ENCODE peak calls at places on chromosome 5, in eight cellular contexts. L is GM23248, F is hepatocyte, Y is PC-9, P is PC-3, H is GM23338, C is MM.1S, N is Karpas-422. T is an unnamed sample. For H3K9me2, the result is how much of the 10 kb centered on the place peaks cover.

GRCh38 chr5:2430606-2431005 is 320.9 kb downstream of the IRX2 start:
- DNase-seq in P (no peak), H (no peak), C (no peak), L (no peak), Y (no peak), N (no peak), F (no peak), T (no peak)

GRCh38 chr5:96699186-96699820 is 37.1 kb downstream of the CAST start:
- DNase-seq in N (no peak), L (peak), Y (no peak), H (peak), C (no peak), F (no peak), P (no peak), T (peak)

GRCh38 chr5:177434942-177435738 is 8.7 kb downstream of the GRK6 start:
- DNase-seq in H (no peak), P (no peak), F (no peak), L (no peak), C (no peak), Y (no peak), N (no peak), T (no peak)

GRCh38 chr5:35803221-35803651 is 53.5 kb upstream of the IL7R start:
- DNase-seq in H (peak), Y (no peak), L (peak), C (no peak), F (peak), P (no peak), N (no peak), T (peak)

GRCh38 chr5:73522989-73523388 is 24.7 kb downstream of the BTF3 start:
- DNase-seq in C (no peak), H (no peak), P (no peak), F (no peak), N (no peak), L (no peak), Y (peak), T (no peak)

GRCh38 chr5:59829389-59829788 is 64.1 kb downstream of the PDE4D start:
- DNase-seq in L (peak), Y (no peak), C (no peak), N (no peak), F (no peak), H (no peak), P (no peak), T (no peak)

GRCh38 chr5:78920604-78921003 is 64.5 kb downstream of the ARSB start:
- DNase-seq in F (peak), C (no peak), Y (no peak), H (peak), L (peak), P (peak), N (no peak), T (peak)

GRCh38 chr5:154138701-154139100 is 51.8 kb upstream of the GALNT10 start:
- DNase-seq in N (no peak), F (no peak), L (no peak), P (no peak), H (no peak), C (no peak), Y (no peak), T (no peak)

GRCh38 chr5:149434162-149435014 is 55.3 kb upstream of the IL17B start:
- DNase-seq in F (peak), P (peak), H (peak), C (peak), N (peak), Y (no peak), L (peak), T (peak)

GRCh38 chr5:127042593-127042992 is 12.2 kb upstream of the MARCHF3 start:
- DNase-seq in C (no peak), P (no peak), Y (no peak), L (peak), F (no peak), H (peak), N (no peak), T (peak)

DNA sequence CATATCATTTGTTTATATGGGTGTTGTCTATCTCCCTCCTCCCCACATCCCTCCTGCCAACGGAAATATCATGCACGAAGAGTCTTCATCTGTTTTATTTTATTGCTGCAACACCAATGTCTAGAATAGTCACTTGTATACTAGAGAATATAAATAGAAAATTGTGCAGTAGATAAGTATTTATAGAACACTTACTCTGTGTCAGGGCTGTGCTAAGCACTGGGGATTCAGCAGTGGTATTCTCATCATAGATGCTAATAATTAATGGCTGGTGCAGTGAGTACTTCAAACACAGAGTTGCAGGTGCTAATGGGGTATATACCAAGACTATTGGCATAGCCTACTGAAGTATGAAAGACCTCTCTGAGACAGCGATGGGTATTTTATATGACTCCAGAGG is 353.5 kb upstream of the CDH6 start:
- DNase-seq in F (no peak), C (no peak), L (no peak), H (no peak), P (no peak), Y (no peak), N (no peak), T (no peak)
- H3K9me2 ChIP-seq in F (under half), C (under half), L (under half), H (under half), P (under half), Y (under half), N (under half), T (under half)

GRCh38 chr5:61894046-61894445 is 412.0 kb upstream of the KIF2A start:
- DNase-seq in P (no peak), H (no peak), N (no peak), L (no peak), C (no peak), F (no peak), Y (no peak), T (no peak)
- H3K9me2 ChIP-seq in P (under half), H (under half), N (under half), L (under half), C (under half), F (under half), Y (under half), T (under half)

DNA sequence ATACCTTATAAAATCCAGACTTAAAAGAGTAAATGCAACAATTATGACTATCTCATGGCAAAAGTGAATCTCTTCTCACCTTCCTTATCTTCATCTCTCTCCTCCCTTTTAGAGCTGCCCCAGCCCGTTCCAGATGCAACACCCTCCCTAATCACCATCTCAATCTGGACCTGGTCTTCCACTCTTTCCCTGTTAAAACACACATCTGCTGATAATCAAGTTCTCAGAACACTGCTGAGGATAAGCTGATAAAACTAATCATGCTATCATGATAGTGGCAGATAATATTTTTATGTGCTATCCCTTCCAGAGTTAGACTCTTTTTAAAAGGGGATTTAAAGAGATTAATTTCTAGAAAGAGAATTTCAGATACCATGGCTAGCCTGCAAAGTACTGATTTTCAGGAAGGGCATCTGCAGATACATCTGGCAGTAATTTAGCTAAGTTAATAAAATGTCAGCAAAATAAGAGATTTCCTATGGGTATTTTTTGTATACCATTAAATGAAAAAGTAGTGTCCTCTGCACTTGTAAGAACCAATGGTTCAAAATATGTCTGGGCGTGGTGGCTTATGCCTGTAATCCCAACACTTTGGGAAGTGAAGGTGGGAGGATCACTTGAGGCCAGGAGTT is 17.2 kb downstream of the SGTB start:
- DNase-seq in C (no peak), Y (no peak), F (no peak), P (no peak), L (no peak), H (no peak), N (no peak), T (peak)
- H3K9me2 ChIP-seq in C (under half), Y (under half), F (under half), P (under half), L (under half), H (under half), N (under half), T (under half)

GRCh38 chr5:39130716-39131115 is 56.5 kb upstream of the RICTOR start:
- DNase-seq in F (no peak), C (no peak), P (peak), H (no peak), Y (no peak), N (no peak), L (no peak), T (no peak)
- H3K9me2 ChIP-seq in F (under half), C (under half), P (under half), H (under half), Y (under half), N (under half), L (under half), T (under half)

GRCh38 chr5:115666023-115666422 is 40.2 kb upstream of the TMED7 start:
- DNase-seq in L (no peak), F (no peak), P (no peak), Y (no peak), N (no peak), C (no peak), H (peak), T (no peak)
- H3K9me2 ChIP-seq in L (under half), F (under half), P (under half), Y (under half), N (under half), C (under half), H (under half), T (under half)

DNA sequence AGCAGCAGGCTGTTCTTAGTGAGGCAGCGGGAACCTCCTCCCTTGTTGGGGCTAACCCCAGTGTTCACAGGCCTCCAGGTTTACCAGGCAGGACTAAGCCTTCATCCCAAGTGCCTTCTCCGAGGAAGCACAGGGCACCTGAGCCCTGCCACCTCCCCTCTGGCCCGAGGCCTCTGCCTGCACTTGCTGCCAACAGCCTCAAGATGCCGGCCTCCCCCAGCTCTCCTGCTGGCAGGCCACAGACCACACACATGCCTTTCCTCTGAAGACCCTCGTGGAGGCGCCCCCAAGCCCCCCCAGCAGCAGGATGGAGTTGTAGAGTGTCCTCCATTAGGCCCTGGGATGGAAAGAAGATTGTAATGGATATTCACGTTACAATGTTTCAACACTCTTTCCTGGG is 7.2 kb upstream of the ADAMTS16 start:
- DNase-seq in F (no peak), Y (no peak), P (no peak), L (no peak), N (no peak), H (no peak), C (no peak), T (no peak)
- H3K9me2 ChIP-seq in F (under half), Y (under half), P (under half), L (under half), N (under half), H (under half), C (under half), T (under half)

DNA sequence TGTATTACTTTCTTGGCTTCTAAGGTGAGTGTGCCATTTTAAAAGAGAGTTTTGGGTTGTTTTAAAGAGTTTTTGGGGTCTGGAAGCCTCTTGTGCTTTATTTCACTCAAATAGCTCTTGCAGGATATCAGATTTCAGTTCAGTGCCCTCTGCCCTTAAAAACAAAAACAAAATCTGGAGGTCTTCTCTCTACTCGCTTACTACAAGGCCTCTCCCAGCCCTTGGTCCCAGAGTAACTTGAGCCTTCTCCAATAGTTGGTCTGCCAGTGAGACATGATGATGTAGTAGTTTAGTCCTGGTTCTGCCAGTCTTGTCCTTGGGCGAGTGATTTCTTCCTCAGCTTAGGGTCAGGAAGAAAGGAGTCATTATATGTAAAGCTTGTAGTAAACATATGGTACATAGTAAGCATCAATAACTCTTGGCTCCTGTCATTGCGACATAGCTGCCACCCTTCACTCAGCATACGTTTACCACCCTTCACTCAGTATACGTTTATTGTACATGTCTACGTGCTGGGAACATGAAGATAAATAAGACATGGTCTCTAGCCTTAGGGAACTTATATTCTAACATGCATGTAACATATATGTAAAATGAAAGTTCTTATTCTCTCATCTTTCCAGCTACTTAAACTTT is 147.6 kb downstream of the MAN2A1 start:
- DNase-seq in P (no peak), L (no peak), F (no peak), H (peak), Y (no peak), C (no peak), N (no peak), T (no peak)
- H3K9me2 ChIP-seq in P (under half), L (under half), F (under half), H (under half), Y (under half), C (under half), N (under half), T (under half)

T was measured in SK-N-SH.